ENCODE peak calls at places on chromosomes 7 and 10, in six cellular contexts. P is activated CD4-positive, CD25-positive, alpha-beta regulatory T cell treated with anti-CD3 and anti-CD28 coated beads, Interleukin-2, amount 50 U/mL, for 72 hours; M is lower leg skin; G is stimulated activated CD8-positive, alpha-beta memory T cell treated with anti-CD3 and anti-CD28 coated beads, Interleukin-15, amount 100 ng/mL, for 4 hours; V is non-pigmented ciliary epithelial cell; W is ovary. I is an unnamed sample.
A peak's percentile ranks its signal among the peaks of the same experiment; 100 is the strongest.

GRCh38 chr7:155670521-155670920 is 26.1 kb downstream of the RBM33 start:
- DNase-seq in P (no peak), M (no peak), G (no peak), V (no peak), W (no peak), I (no peak)

GRCh38 chr10:84264611-84265141 is 19.8 kb downstream of the RGR start:
- DNase-seq in P (peak; percentile 73), M (peak; percentile 93), G (peak; percentile 40), V (peak; percentile 22), W (peak; percentile 30), I (peak; percentile 36)

GRCh38 chr10:31830887-31831286 is 97.7 kb downstream of the ARHGAP12 start:
- DNase-seq in P (no peak), M (no peak), G (no peak), V (peak; percentile 22), W (no peak), I (no peak)

GRCh38 chr10:70879244-70879643 is 9.1 kb downstream of the PCBD1 start:
- DNase-seq in P (no peak), M (no peak), G (no peak), V (no peak), W (no peak), I (no peak)

GRCh38 chr7:17421941-17422340 is 123.5 kb downstream of the AHR start:
- DNase-seq in P (no peak), M (no peak), G (no peak), V (no peak), W (no peak), I (no peak)

GRCh38 chr7:15720849-15721471 is 34.5 kb upstream of the MEOX2 start:
- DNase-seq in P (no peak), M (no peak), G (no peak), V (peak; percentile 17), W (no peak), I (peak; percentile 33)

GRCh38 chr7:76424413-76425111 is at the start of gene ZP3:
- DNase-seq in P (no peak), M (no peak), G (no peak), V (no peak), W (no peak), I (no peak)

GRCh38 chr7:39923086-39923485 is 27.0 kb upstream of the CDK13 start:
- DNase-seq in P (no peak), M (peak; percentile 14), G (no peak), V (no peak), W (no peak), I (no peak)

GRCh38 chr7:143407296-143408246 is 1.1 kb downstream of the EPHA1 start:
- DNase-seq in P (no peak), M (peak; percentile 81), G (peak; percentile 10), V (no peak), W (no peak), I (no peak)

GRCh38 chr10:26586211-26586610 is 111.3 kb upstream of the PDSS1 start:
- DNase-seq in P (no peak), M (no peak), G (no peak), V (no peak), W (no peak), I (no peak)

GRCh38 chr10:42879380-42880254 is 97.0 kb downstream of the BMS1 start:
- DNase-seq in P (no peak), M (no peak), G (no peak), V (no peak), W (no peak), I (no peak)

GRCh38 chr7:15555385-15555859 is 6.4 kb downstream of the AGMO start:
- DNase-seq in P (no peak), M (no peak), G (no peak), V (no peak), W (no peak), I (peak; percentile 18)